ENCODE peak calls at places on chromosomes 1 and 21, in six cellular contexts. Y is IMR-90; B is brain microvascular endothelial cell; Q is activated T-helper 1 cell treated with Interleukin-2 at 50 U/mL for 16 hours; L is Right ventricle myocardium superior; V is stimulated activated CD4-positive, alpha-beta T cell treated with anti-CD3 and anti-CD28 coated beads, Interleukin-2, amount 100 ng/mL, for 24 hours. P is an unnamed sample.

GRCh38 chr1:84724128-84724860 is 34.0 kb upstream of the SSX2IP start:
- DNase-seq in Y (no peak), B (no peak), Q (peak; percentile 38), L (no peak), V (peak; percentile 65), P (no peak)

GRCh38 chr1:53074313-53075154 is 12.5 kb downstream of the PODN start:
- DNase-seq in Y (no peak), B (no peak), Q (no peak), L (no peak), V (no peak), P (no peak)

GRCh38 chr1:38045431-38046332 is 911 bp downstream of the POU3F1 start:
- DNase-seq in Y (no peak), B (no peak), Q (no peak), L (peak; percentile 46), V (peak; percentile 20), P (no peak)

GRCh38 chr1:239819075-239819474 is 272.6 kb upstream of the FMN2 start:
- DNase-seq in Y (no peak), B (no peak), Q (no peak), L (no peak), V (no peak), P (no peak)

GRCh38 chr1:51088474-51088873 is 13.6 kb upstream of the C1orf185 start:
- DNase-seq in Y (no peak), B (peak; percentile 11), Q (no peak), L (no peak), V (no peak), P (no peak)

GRCh38 chr1:234844479-234845031 is 234.6 kb upstream of the IRF2BP2 start:
- DNase-seq in Y (peak; percentile 64), B (peak; percentile 25), Q (no peak), L (no peak), V (no peak), P (no peak)

GRCh38 chr1:15244813-15245212 is 2.2 kb upstream of the FHAD1 start:
- DNase-seq in Y (no peak), B (no peak), Q (no peak), L (no peak), V (no peak), P (no peak)

GRCh38 chr1:232018512-232019340 is 392.1 kb downstream of the DISC1 start:
- DNase-seq in Y (no peak), B (no peak), Q (no peak), L (no peak), V (no peak), P (no peak)

GRCh38 chr1:110750446-110751029 is 75.8 kb upstream of the KCNA3 start:
- DNase-seq in Y (no peak), B (no peak), Q (no peak), L (no peak), V (no peak), P (no peak)

GRCh38 chr1:94729287-94729686 is 90.9 kb upstream of the SLC44A3 start:
- DNase-seq in Y (peak; percentile 92), B (peak; percentile 55), Q (no peak), L (no peak), V (no peak), P (no peak)

GRCh38 chr1:193558491-193559028 is 372.1 kb upstream of the B3GALT2 start:
- DNase-seq in Y (peak; percentile 91), B (peak; percentile 50), Q (no peak), L (no peak), V (peak; percentile 5), P (no peak)

GRCh38 chr21:41119901-41120300 is 48.1 kb upstream of the BACE2 start:
- DNase-seq in Y (no peak), B (no peak), Q (no peak), L (no peak), V (no peak), P (no peak)

GRCh38 chr1:111225717-111226400 is 1.7 kb upstream of the CHI3L2 start:
- DNase-seq in Y (peak; percentile 36), B (no peak), Q (no peak), L (no peak), V (no peak), P (no peak)

GRCh38 chr1:225474986-225475820 is 47.4 kb upstream of the LBR start:
- DNase-seq in Y (peak; percentile 66), B (peak; percentile 39), Q (peak; percentile 62), L (peak; percentile 79), V (peak; percentile 64), P (peak; percentile 62)

GRCh38 chr21:30102881-30103280 is 63.7 kb downstream of the CLDN17 start:
- DNase-seq in Y (no peak), B (no peak), Q (no peak), L (no peak), V (no peak), P (no peak)

GRCh38 chr1:26289158-26290059 is 9.5 kb downstream of the SH3BGRL3 start:
- DNase-seq in Y (no peak), B (no peak), Q (no peak), L (peak; percentile 67), V (peak; percentile 42), P (peak; percentile 73)

GRCh38 chr1:12620142-12620865 is 2.3 kb upstream of the DHRS3 start:
- DNase-seq in Y (no peak), B (no peak), Q (no peak), L (no peak), V (peak; percentile 36), P (no peak)

GRCh38 chr21:43364851-43365424 is 62.0 kb downstream of the SIK1 start:
- DNase-seq in Y (no peak), B (no peak), Q (no peak), L (no peak), V (no peak), P (no peak)

GRCh38 chr21:21332492-21332891 is 334.3 kb downstream of the NCAM2 start:
- DNase-seq in Y (no peak), B (no peak), Q (no peak), L (no peak), V (no peak), P (no peak)

GRCh38 chr1:36285450-36286101 is 20.6 kb upstream of the SH3D21 start:
- DNase-seq in Y (peak; percentile 92), B (peak; percentile 87), Q (peak; percentile 17), L (no peak), V (peak; percentile 54), P (peak; percentile 49)

GRCh38 chr1:233518344-233518743 is 95.6 kb upstream of the KCNK1 start:
- DNase-seq in Y (no peak), B (no peak), Q (no peak), L (no peak), V (peak; percentile 37), P (no peak)

GRCh38 chr1:66262233-66262632 is 271.7 kb upstream of the SGIP1 start:
- DNase-seq in Y (peak; percentile 67), B (peak; percentile 55), Q (no peak), L (no peak), V (no peak), P (no peak)

GRCh38 chr1:92291372-92291999 is 7.3 kb downstream of the GLMN start:
- DNase-seq in Y (peak; percentile 77), B (peak; percentile 53), Q (no peak), L (no peak), V (no peak), P (no peak)

GRCh38 chr1:234573711-234574299 is 36.2 kb downstream of the IRF2BP2 start:
- DNase-seq in Y (no peak), B (no peak), Q (no peak), L (no peak), V (no peak), P (no peak)

GRCh38 chr1:241842565-241842964 is 5.4 kb upstream of the EXO1 start:
- DNase-seq in Y (peak; percentile 81), B (peak; percentile 28), Q (no peak), L (no peak), V (no peak), P (no peak)

GRCh38 chr1:43305461-43305860 is 4.7 kb downstream of the TIE1 start:
- DNase-seq in Y (no peak), B (no peak), Q (no peak), L (no peak), V (no peak), P (no peak)

GRCh38 chr21:43345046-43345745 is 81.7 kb downstream of the SIK1 start:
- DNase-seq in Y (no peak), B (no peak), Q (no peak), L (no peak), V (no peak), P (no peak)

GRCh38 chr1:66197785-66198184 is 336.2 kb upstream of the SGIP1 start:
- DNase-seq in Y (no peak), B (no peak), Q (no peak), L (no peak), V (no peak), P (no peak)